ENCODE peak calls at places on chromosomes 13 and 19, in six cellular contexts. Y is breast epithelium; H is G401; D is activated naive CD4-positive, alpha-beta T cell; I is ELR; B is activated effector memory CD4-positive, alpha-beta T cell treated with anti-CD3 and anti-CD28 coated beads, Interleukin-2, amount 50 U/mL, for 16 hours. L is an unnamed sample.

GRCh38 chr19:58514564-58515020 is 2.8 kb upstream of the SLC27A5 start:
- DNase-seq in D (no peak), Y (no peak), H (no peak), B (no peak), I (no peak), L (no peak)

GRCh38 chr13:113533441-113533840 is 42.9 kb upstream of the DCUN1D2 start:
- DNase-seq in H (no peak), D (no peak), I (no peak), B (no peak), Y (no peak), L (no peak)

GRCh38 chr19:7063339-7063738 is 4.9 kb upstream of the MBD3L3 start:
- DNase-seq in I (no peak), H (no peak), B (no peak), D (no peak), Y (no peak), L (no peak)

GRCh38 chr19:27753622-27754021 is 1459.3 kb downstream of the UQCRFS1 start:
- DNase-seq in Y (no peak), H (peak; percentile 40), I (no peak), B (peak; percentile 27), D (no peak), L (no peak)

GRCh38 chr19:40663712-40664692 is 26.4 kb downstream of the NUMBL start:
- DNase-seq in B (peak; percentile 69), I (no peak), D (no peak), Y (no peak), H (no peak), L (no peak)

GRCh38 chr13:109995578-109995977 is 209.2 kb upstream of the IRS2 start:
- DNase-seq in H (no peak), D (no peak), B (no peak), I (no peak), Y (no peak), L (no peak)

GRCh38 chr13:74026753-74027152 is 107.5 kb downstream of the KLF12 start:
- DNase-seq in I (peak; percentile 57), B (peak; percentile 85), Y (no peak), D (no peak), H (no peak), L (no peak)

GRCh38 chr19:14561832-14562351 is 10.0 kb downstream of the NDUFB7 start:
- DNase-seq in D (no peak), I (no peak), H (no peak), B (no peak), Y (peak; percentile 62), L (no peak)

GRCh38 chr19:35040826-35041547 is 534 bp upstream of the HPN start:
- DNase-seq in D (no peak), B (peak; percentile 70), Y (peak; percentile 86), H (peak; percentile 72), I (no peak), L (no peak)

GRCh38 chr19:7287716-7288115 is 6.5 kb downstream of the INSR start:
- DNase-seq in Y (no peak), B (no peak), D (no peak), H (no peak), I (peak; percentile 66), L (peak; percentile 85)

GRCh38 chr19:16136185-16137067 is 7.1 kb upstream of the HSH2D start:
- DNase-seq in Y (no peak), I (no peak), B (no peak), D (no peak), H (no peak), L (peak; percentile 46)